ENCODE peak calls at places on chromosomes 13 and 19, in five cellular contexts. D, C, P, R and M are unnamed samples.
A peak's percentile ranks its signal among the peaks of the same experiment; 100 is the strongest.

GRCh38 chr13:26326562-26326961 is 72.6 kb downstream of the CDK8 start:
- ATAC-seq in C (no peak), D (no peak), R (no peak), P (no peak), M (no peak)

GRCh38 chr13:27415116-27415515 is 9.3 kb upstream of the GTF3A start:
- ATAC-seq in D (no peak), P (no peak), R (no peak), C (peak; percentile 46), M (peak; percentile 55)

GRCh38 chr19:5607318-5608270 is 15.0 kb downstream of the SAFB2 start:
- ATAC-seq in P (no peak), C (no peak), D (no peak), R (peak; percentile 80), M (no peak)

GRCh38 chr19:19213822-19214558 is 2.2 kb downstream of the NCAN start:
- ATAC-seq in P (no peak), R (no peak), C (no peak), D (no peak), M (no peak)

GRCh38 chr13:74227476-74228158 is 93.4 kb upstream of the KLF12 start:
- ATAC-seq in P (no peak), R (no peak), D (no peak), C (no peak), M (no peak)

GRCh38 chr13:109654341-109655205 is 131.8 kb downstream of the IRS2 start:
- ATAC-seq in C (peak; percentile 92), P (no peak), D (no peak), R (peak; percentile 73), M (peak; percentile 65)

GRCh38 chr13:114208134-114208533 is 26.6 kb upstream of the CDC16 start:
- ATAC-seq in D (no peak), C (no peak), P (no peak), R (no peak), M (no peak)

GRCh38 chr19:13718733-13719132 is 45.6 kb upstream of the MRI1 start:
- ATAC-seq in C (no peak), D (no peak), R (peak; percentile 90), P (no peak), M (no peak)

GRCh38 chr13:74316531-74316930 is 182.3 kb upstream of the KLF12 start:
- ATAC-seq in P (no peak), D (peak; percentile 38), R (no peak), C (no peak), M (no peak)

GRCh38 chr13:77372275-77372674 is 45.4 kb upstream of the MYCBP2 start:
- ATAC-seq in R (no peak), C (no peak), P (no peak), D (no peak), M (no peak)